ENCODE peak calls at places on chromosomes 3 and 15, in five cellular contexts. E, D, I, B and R are unnamed samples.
A peak's percentile ranks its signal among the peaks of the same experiment; 100 is the strongest.

GRCh38 chr3:127410678-127411077 is 122.8 kb upstream of the PRR20G start:
- DNase-seq in E (no peak), D (no peak), I (no peak), B (no peak), R (no peak)

GRCh38 chr3:160999268-160999667 is 105.9 kb downstream of the B3GALNT1 start:
- DNase-seq in E (peak; percentile 2), D (no peak), I (peak; percentile 13), B (no peak), R (no peak)

GRCh38 chr15:90095521-90095959 is 6.7 kb downstream of the IDH2 start:
- DNase-seq in E (peak; percentile 47), D (no peak), I (no peak), B (no peak), R (no peak)

GRCh38 chr15:36961956-36962355 is 138.4 kb downstream of the MEIS2 start:
- DNase-seq in E (no peak), D (no peak), I (peak; percentile 19), B (no peak), R (no peak)

GRCh38 chr3:108145578-108145977 is 54.7 kb upstream of the CD47 start:
- DNase-seq in E (no peak), D (no peak), I (no peak), B (no peak), R (no peak)

GRCh38 chr3:14413381-14414071 is 11.1 kb downstream of the SLC6A6 start:
- DNase-seq in E (no peak), D (no peak), I (peak; percentile 45), B (peak; percentile 77), R (no peak)

GRCh38 chr3:30199096-30199734 is 407.2 kb upstream of the TGFBR2 start:
- DNase-seq in E (peak; percentile 65), D (peak; percentile 78), I (peak; percentile 71), B (peak; percentile 67), R (peak; percentile 75)

GRCh38 chr3:185316740-185317407 is 46.1 kb upstream of the MAP3K13 start:
- DNase-seq in E (no peak), D (no peak), I (no peak), B (peak; percentile 38), R (peak; percentile 13)

GRCh38 chr3:43017038-43017437 is 37.9 kb downstream of the GASK1A start:
- DNase-seq in E (no peak), D (no peak), I (no peak), B (no peak), R (no peak)

GRCh38 chr3:99639579-99639978 is 1.2 kb downstream of the COL8A1 start:
- DNase-seq in E (no peak), D (no peak), I (no peak), B (no peak), R (no peak)

GRCh38 chr3:129310111-129310601 is 31.5 kb downstream of the HMCES start:
- DNase-seq in E (no peak), D (no peak), I (no peak), B (no peak), R (no peak)

GRCh38 chr3:64411101-64411500 is 185.8 kb upstream of the PRICKLE2 start:
- DNase-seq in E (no peak), D (no peak), I (no peak), B (no peak), R (no peak)

GRCh38 chr15:89774492-89774891 is 1.6 kb upstream of the MESP2 start:
- DNase-seq in E (no peak), D (no peak), I (no peak), B (no peak), R (no peak)

GRCh38 chr15:59918994-59919951 is 84.8 kb upstream of the FOXB1 start:
- DNase-seq in E (peak; percentile 74), D (peak; percentile 49), I (peak; percentile 79), B (peak; percentile 87), R (no peak)

GRCh38 chr15:91942676-91943417 is 89.3 kb downstream of the SLCO3A1 start:
- DNase-seq in E (peak; percentile 17), D (peak; percentile 21), I (peak; percentile 73), B (peak; percentile 6), R (peak; percentile 83)

GRCh38 chr15:55289573-55290360 is at the start of gene RAB27A:
- DNase-seq in E (peak; percentile 89), D (peak; percentile 85), I (peak; percentile 34), B (peak; percentile 82), R (no peak)

GRCh38 chr3:116444099-116444700 is 1.1 kb downstream of the LSAMP start:
- DNase-seq in E (no peak), D (no peak), I (peak; percentile 37), B (no peak), R (peak; percentile 57)

GRCh38 chr3:156126467-156126866 is 6.1 kb downstream of the KCNAB1 start:
- DNase-seq in E (no peak), D (no peak), I (no peak), B (no peak), R (no peak)

GRCh38 chr3:141313091-141313683 is 55.1 kb upstream of the ZBTB38 start:
- DNase-seq in E (no peak), D (no peak), I (no peak), B (no peak), R (no peak)

GRCh38 chr15:89171136-89172072 is 50.0 kb downstream of the RLBP1 start:
- DNase-seq in E (peak; percentile 31), D (peak; percentile 40), I (peak; percentile 48), B (peak; percentile 64), R (peak; percentile 72)

GRCh38 chr3:149816326-149816725 is 3.3 kb downstream of the RNF13 start:
- DNase-seq in E (no peak), D (no peak), I (no peak), B (no peak), R (no peak)

GRCh38 chr15:70299931-70300858 is 202.5 kb upstream of the TLE3 start:
- DNase-seq in E (peak; percentile 87), D (peak; percentile 73), I (no peak), B (no peak), R (no peak)

GRCh38 chr3:114121996-114122709 is 56.7 kb downstream of the DRD3 start:
- DNase-seq in E (no peak), D (no peak), I (peak; percentile 70), B (peak; percentile 65), R (peak; percentile 28)

GRCh38 chr3:109178701-109179100 is 42.2 kb downstream of the C3orf85 start:
- DNase-seq in E (no peak), D (no peak), I (no peak), B (no peak), R (peak; percentile 39)

GRCh38 chr15:74995779-74996765 is 709 bp downstream of the SCAMP5 start:
- DNase-seq in E (no peak), D (no peak), I (no peak), B (no peak), R (peak; percentile 22)

GRCh38 chr3:14273886-14274517 is 95.4 kb downstream of the LSM3 start:
- DNase-seq in E (no peak), D (no peak), I (no peak), B (peak; percentile 55), R (no peak)

GRCh38 chr15:64911317-64912186 is at the start of gene ANKDD1A:
- DNase-seq in E (peak; percentile 55), D (peak; percentile 72), I (peak; percentile 26), B (peak; percentile 74), R (peak; percentile 24)

GRCh38 chr3:48989126-48989795 is 780 bp upstream of the P4HTM start:
- DNase-seq in E (no peak), D (no peak), I (no peak), B (peak; percentile 52), R (no peak)

GRCh38 chr15:81901323-81901722 is 144.5 kb downstream of the MEX3B start:
- DNase-seq in E (no peak), D (no peak), I (no peak), B (no peak), R (no peak)

GRCh38 chr3:18740631-18741583 is 315.8 kb upstream of the SATB1 start:
- DNase-seq in E (peak; percentile 75), D (peak; percentile 56), I (no peak), B (no peak), R (peak; percentile 48)

GRCh38 chr15:78682693-78683410 is 41.8 kb upstream of the CHRNB4 start:
- DNase-seq in E (no peak), D (no peak), I (no peak), B (no peak), R (no peak)

GRCh38 chr3:190322604-190323240 is 476 bp upstream of the CLDN1 start:
- DNase-seq in E (no peak), D (no peak), I (no peak), B (no peak), R (peak; percentile 26)

GRCh38 chr3:47860206-47860605 is 57.3 kb downstream of the DHX30 start:
- DNase-seq in E (no peak), D (no peak), I (no peak), B (no peak), R (no peak)